ENCODE peak calls at places on chromosomes 12 and 14, in five cellular contexts. G is HS-5; H is activated T-cell treated with anti-CD3 and anti-CD28 coated beads, Interleukin-2, amount 50 U/mL, for 4 hours; A is activated CD4-positive, alpha-beta T cell treated with anti-CD3 and anti-CD28 coated beads, Interleukin-2, amount 10 ng/mL, durations not matched to agents 7 days and 5 days; V is smooth muscle cell of the brain vasculature. O is an unnamed sample.

GRCh38 chr14:46490150-46490769 is 161.3 kb downstream of the RPL10L start:
- DNase-seq in G (no peak), H (no peak), A (no peak), V (no peak), O (no peak)

GRCh38 chr12:29320295-29321090 is 60.5 kb downstream of the ERGIC2 start:
- DNase-seq in G (peak; percentile 75), H (no peak), A (no peak), V (no peak), O (peak; percentile 68)

GRCh38 chr14:51401272-51401671 is 161.2 kb downstream of the TMX1 start:
- DNase-seq in G (no peak), H (no peak), A (no peak), V (no peak), O (peak; percentile 61)

GRCh38 chr14:74922752-74923401 is at the start of gene RPS6KL1:
- DNase-seq in G (no peak), H (peak; percentile 43), A (peak; percentile 79), V (no peak), O (peak; percentile 44)

GRCh38 chr12:108394196-108394595 is 55.1 kb upstream of the CMKLR1 start:
- DNase-seq in G (no peak), H (no peak), A (no peak), V (no peak), O (peak; percentile 12)

GRCh38 chr12:88882662-88883061 is 302.4 kb upstream of the KITLG start:
- DNase-seq in G (no peak), H (no peak), A (no peak), V (no peak), O (no peak)

GRCh38 chr14:54338696-54339317 is 58.0 kb upstream of the CDKN3 start:
- DNase-seq in G (no peak), H (no peak), A (no peak), V (no peak), O (peak; percentile 34)

GRCh38 chr14:25042362-25043299 is 7.3 kb downstream of the STXBP6 start:
- DNase-seq in G (peak; percentile 11), H (no peak), A (no peak), V (peak; percentile 40), O (peak; percentile 50)

GRCh38 chr14:61477845-61478438 is 156.6 kb downstream of the PRKCH start:
- DNase-seq in G (no peak), H (no peak), A (peak; percentile 23), V (no peak), O (no peak)